ENCODE peak calls at places on chromosome 12, in four cellular contexts. F is lower lobe of right lung, T is NAMALWA, D is astrocyte of the spinal cord. M is an unnamed sample.

GRCh38 chr12:108430245-108430644 is 84.8 kb upstream of the FICD start:
- DNase-seq in D (no peak), F (no peak), T (peak), M (no peak)

GRCh38 chr12:64457036-64457435 is 5.1 kb downstream of the TBK1 start:
- DNase-seq in F (no peak), D (no peak), T (no peak), M (no peak)

GRCh38 chr12:39587247-39587646 is 32.4 kb downstream of the ABCD2 start:
- DNase-seq in D (peak), F (no peak), T (peak), M (no peak)

GRCh38 chr12:69583203-69583602 is 2.1 kb upstream of the CCT2 start:
- DNase-seq in D (no peak), F (no peak), T (peak), M (no peak)

GRCh38 chr12:67578976-67579661 is 69.4 kb upstream of the DYRK2 start:
- DNase-seq in D (no peak), T (no peak), F (no peak), M (no peak)

GRCh38 chr12:27158322-27158721 is 75.9 kb upstream of the C12orf71 start:
- DNase-seq in T (no peak), D (no peak), F (no peak), M (no peak)

GRCh38 chr12:49358548-49359141 is 8.6 kb upstream of the SPATS2 start:
- DNase-seq in F (no peak), T (peak), D (peak), M (no peak)

GRCh38 chr12:98421336-98421735 is 94.1 kb upstream of the TMPO start:
- DNase-seq in T (no peak), F (no peak), D (no peak), M (no peak)

M was measured in sciatic nerve.